ENCODE peak calls at places on chromosomes 11 and 22, in four cellular contexts. F is globus pallidus, W is heart right ventricle, A is pancreas. G is an unnamed sample.

GRCh38 chr11:18054511-18055103 is 8.5 kb upstream of the TPH1 start:
- DNase-seq in F (no peak), W (no peak), A (no peak), G (no peak)

GRCh38 chr11:10371926-10372641 is 67.2 kb downstream of the ADM start:
- DNase-seq in W (no peak), A (no peak), F (no peak), G (no peak)

GRCh38 chr11:65424200-65425104 is 1.9 kb downstream of the NEAT1 start:
- DNase-seq in W (peak), F (peak), A (peak), G (peak)

GRCh38 chr22:38080847-38081635 is 2.9 kb downstream of the SLC16A8 start:
- DNase-seq in F (no peak), W (no peak), A (no peak), G (no peak)

GRCh38 chr22:37827056-37827455 is 3.9 kb downstream of the GALR3 start:
- DNase-seq in F (peak), A (no peak), W (peak), G (no peak)

GRCh38 chr22:39117585-39118191 is 20.6 kb downstream of the APOBEC3H start:
- DNase-seq in F (peak), W (peak), A (peak), G (peak)

GRCh38 chr22:38872831-38873248 is 824 bp upstream of the CBX6 start:
- DNase-seq in W (peak), A (peak), F (peak), G (no peak)

GRCh38 chr11:115613986-115614625 is 109.9 kb upstream of the CADM1 start:
- DNase-seq in W (no peak), A (no peak), F (no peak), G (no peak)

GRCh38 chr11:33005175-33005574 is 10.5 kb upstream of the DEPDC7 start:
- DNase-seq in A (no peak), W (no peak), F (no peak), G (no peak)

GRCh38 chr11:100778386-100778785 is 91.3 kb downstream of the ARHGAP42 start:
- DNase-seq in F (no peak), W (no peak), A (no peak), G (peak)

GRCh38 chr22:42645938-42646568 is 3.1 kb downstream of the CYB5R3 start:
- DNase-seq in W (no peak), A (no peak), F (no peak), G (no peak)

GRCh38 chr11:2587976-2588748 is 111.6 kb downstream of the KCNQ1OT1 start:
- DNase-seq in F (no peak), W (no peak), A (peak), G (no peak)

GRCh38 chr11:13140028-13140870 is 131.1 kb downstream of the RASSF10 start:
- DNase-seq in W (no peak), A (peak), F (no peak), G (no peak)

GRCh38 chr11:126405906-126406305 is 50.4 kb downstream of the ST3GAL4 start:
- DNase-seq in W (no peak), F (no peak), A (no peak), G (no peak)

GRCh38 chr11:57901756-57902155 is 121.9 kb upstream of the OR9Q1 start:
- DNase-seq in F (no peak), W (no peak), A (no peak), G (no peak)

GRCh38 chr11:124644426-124645280 is 22.0 kb downstream of the TBRG1 start:
- DNase-seq in F (peak), A (peak), W (peak), G (peak)

GRCh38 chr11:76878014-76878413 is 17.3 kb downstream of the ACER3 start:
- DNase-seq in W (no peak), A (no peak), F (no peak), G (no peak)

GRCh38 chr11:68146010-68146540 is 24.9 kb upstream of the CHKA start:
- DNase-seq in F (no peak), A (peak), W (peak), G (no peak)

GRCh38 chr22:46661221-46661851 is 41.1 kb downstream of the GRAMD4 start:
- DNase-seq in W (no peak), A (no peak), F (no peak), G (no peak)

GRCh38 chr11:29656557-29656956 is 360.3 kb downstream of the KCNA4 start:
- DNase-seq in A (no peak), W (no peak), F (no peak), G (no peak)

GRCh38 chr22:27133951-27134664 is 476.7 kb downstream of the MIAT start:
- DNase-seq in A (no peak), W (no peak), F (no peak), G (no peak)

GRCh38 chr11:13110929-13111812 is 102.1 kb downstream of the RASSF10 start:
- DNase-seq in A (no peak), W (peak), F (no peak), G (no peak)

G was measured in foreskin melanocyte.